ENCODE peak calls at places on chromosomes 3 and 15, in six cellular contexts. H is CD8-positive, alpha-beta T cell; O is astrocyte of the spinal cord; W is A549; E is cardiac fibroblast; A is SK-N-SH. Q is an unnamed sample.

GRCh38 chr3:51031666-51032065 is 353.4 kb upstream of the MANF start:
- DNase-seq in O (no peak), E (no peak), W (no peak), A (no peak), H (no peak), Q (no peak)

GRCh38 chr3:79817224-79817623 is 49.4 kb upstream of the ROBO1 start:
- DNase-seq in W (no peak), E (no peak), H (no peak), A (no peak), O (no peak), Q (no peak)

GRCh38 chr3:169244119-169244864 is 419.2 kb downstream of the MECOM start:
- DNase-seq in H (no peak), A (peak), O (no peak), W (no peak), E (no peak), Q (no peak)

GRCh38 chr3:59979542-59979941 is 929.7 kb upstream of the CFAP20DC start:
- DNase-seq in O (no peak), E (no peak), H (no peak), A (no peak), W (no peak), Q (no peak)

GRCh38 chr15:77901921-77902750 is 175.4 kb downstream of the TBC1D2B start:
- DNase-seq in O (no peak), E (no peak), H (no peak), W (peak), A (peak), Q (no peak)

GRCh38 chr3:167350245-167350862 is 29.7 kb downstream of the ZBBX start:
- DNase-seq in E (peak), A (no peak), W (peak), O (peak), H (no peak), Q (peak)

GRCh38 chr3:67685499-67685898 is 31.1 kb upstream of the SUCLG2 start:
- DNase-seq in A (no peak), H (no peak), W (no peak), E (no peak), O (peak), Q (no peak)

GRCh38 chr15:36632196-36632595 is 52.8 kb downstream of the CDIN1 start:
- DNase-seq in A (no peak), O (peak), H (no peak), E (peak), W (peak), Q (peak)

GRCh38 chr15:40291088-40291574 is 8.3 kb upstream of the ANKRD63 start:
- DNase-seq in W (peak), A (peak), E (peak), O (peak), H (no peak), Q (peak)

GRCh38 chr3:49701388-49702077 is 12.2 kb downstream of the RNF123 start:
- DNase-seq in O (no peak), W (no peak), H (no peak), E (no peak), A (peak), Q (no peak)

GRCh38 chr3:132283440-132283839 is 33.8 kb upstream of the ACP3 start:
- DNase-seq in H (no peak), A (no peak), O (peak), W (no peak), E (peak), Q (peak)

GRCh38 chr3:138003069-138003468 is 6.9 kb upstream of the CLDN18 start:
- DNase-seq in A (no peak), H (no peak), E (no peak), O (no peak), W (no peak), Q (no peak)

GRCh38 chr3:127371338-127371737 is 83.5 kb upstream of the PRR20G start:
- DNase-seq in A (no peak), W (no peak), O (no peak), H (no peak), E (no peak), Q (no peak)

GRCh38 chr3:64445318-64446300 is 220.3 kb upstream of the PRICKLE2 start:
- DNase-seq in A (peak), E (no peak), H (no peak), W (peak), O (no peak), Q (no peak)

GRCh38 chr3:56365905-56366640 is 102.2 kb downstream of the ERC2 start:
- DNase-seq in A (no peak), O (no peak), H (no peak), E (no peak), W (no peak), Q (no peak)

GRCh38 chr3:133081016-133081415 is 42.8 kb downstream of the TMEM108 start:
- DNase-seq in A (no peak), H (no peak), E (no peak), W (no peak), O (no peak), Q (no peak)

GRCh38 chr3:22731901-22732300 is 471.2 kb upstream of the UBE2E2 start:
- DNase-seq in W (no peak), O (no peak), A (no peak), H (no peak), E (no peak), Q (no peak)
- TF ChIP-seq CTCF in W (no peak), O (no peak), A (no peak), H (no peak), E (no peak), Q (no peak)

DNA sequence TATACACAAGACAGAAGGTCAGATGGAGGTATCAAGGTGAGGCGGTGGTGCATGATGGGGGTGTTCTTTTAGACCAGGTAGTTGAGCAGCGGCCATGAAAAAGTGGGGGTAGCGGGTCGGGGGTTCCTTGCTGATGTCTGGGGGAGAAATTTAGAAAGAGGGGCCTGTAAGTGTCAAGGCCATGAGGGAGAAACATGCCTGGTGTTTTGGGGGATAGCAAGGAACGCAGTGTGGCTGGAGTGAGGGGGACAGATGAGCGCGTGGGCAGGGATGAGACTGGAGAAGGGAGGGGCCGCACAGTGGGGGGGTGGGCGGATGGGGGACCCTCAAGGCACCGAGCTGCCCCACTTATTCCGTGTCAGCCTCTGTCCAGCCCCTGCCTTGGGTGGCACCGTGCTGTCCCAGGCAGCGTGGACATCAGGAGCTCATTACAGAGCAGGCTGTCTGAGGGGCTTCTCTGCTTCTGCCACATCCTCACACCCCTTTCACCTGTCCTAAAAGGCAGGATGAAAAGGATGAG is 143.3 kb downstream of the SMAD6 start:
- DNase-seq in H (no peak), E (no peak), W (no peak), O (no peak), A (no peak), Q (no peak)
- H3K4me3 ChIP-seq in H (no peak), E (no peak), W (no peak), O (no peak), A (no peak), Q (no peak)

GRCh38 chr3:152835311-152836102 is 576 bp downstream of the P2RY1 start:
- DNase-seq in W (peak), H (no peak), E (peak), O (peak), A (peak), Q (peak)
- TF ChIP-seq CTCF in W (peak), H (no peak), E (peak), O (peak), A (no peak), Q (peak)

GRCh38 chr15:58546066-58546591 is 114.3 kb downstream of the LIPC start:
- DNase-seq in A (no peak), W (no peak), O (no peak), E (no peak), H (no peak), Q (peak)

GRCh38 chr15:58547628-58548307 is 116.0 kb downstream of the LIPC start:
- DNase-seq in O (no peak), H (no peak), W (no peak), E (no peak), A (no peak), Q (no peak)

GRCh38 chr15:58543664-58544335 is 112.0 kb downstream of the LIPC start:
- DNase-seq in W (no peak), A (no peak), E (no peak), H (no peak), O (no peak), Q (no peak)

GRCh38 chr15:58546635-58547627 is 115.1 kb downstream of the LIPC start:
- DNase-seq in H (no peak), W (peak), A (peak), O (peak), E (peak), Q (peak)

DNA sequence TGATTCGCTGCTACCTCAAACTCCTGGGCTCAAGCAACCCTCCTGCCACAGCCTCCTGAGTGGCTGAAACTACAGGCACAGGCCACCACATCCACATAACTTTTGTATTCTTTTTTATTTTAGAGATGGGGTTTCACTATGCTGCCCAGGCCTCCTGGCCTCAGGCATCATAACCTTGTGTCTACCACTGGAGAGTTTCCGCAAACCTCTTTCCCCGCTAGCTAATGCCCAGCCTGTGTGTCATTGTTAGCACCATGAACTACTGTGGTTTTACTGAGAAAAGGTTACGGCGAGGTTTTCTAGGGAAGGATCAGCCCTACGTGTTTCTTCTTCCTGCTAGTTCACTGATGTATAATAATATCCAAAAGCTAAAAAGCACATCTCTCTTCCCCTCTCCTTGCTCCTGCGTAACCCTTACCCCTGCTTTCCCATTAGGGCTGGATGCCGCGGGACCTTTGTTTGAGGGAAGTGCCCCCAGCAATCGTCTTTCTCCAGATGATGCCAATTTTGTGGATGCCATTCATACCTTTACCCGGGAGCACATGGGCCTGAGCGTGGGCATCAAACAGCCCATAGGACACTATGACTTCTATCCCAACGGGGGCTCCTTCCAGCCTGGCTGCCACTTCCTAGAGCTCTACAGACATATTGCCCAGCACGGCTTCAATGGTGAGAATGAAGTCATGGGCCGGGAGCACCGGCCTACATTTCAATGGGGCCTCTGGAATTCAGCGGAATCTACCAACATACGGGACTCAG is 113.7 kb downstream of the LIPC start:
- DNase-seq in H (no peak), A (no peak), W (no peak), O (peak), E (peak), Q (no peak)
- H3K4me3 ChIP-seq in H (no peak), A (no peak), W (no peak), O (no peak), E (no peak), Q (no peak)

DNA sequence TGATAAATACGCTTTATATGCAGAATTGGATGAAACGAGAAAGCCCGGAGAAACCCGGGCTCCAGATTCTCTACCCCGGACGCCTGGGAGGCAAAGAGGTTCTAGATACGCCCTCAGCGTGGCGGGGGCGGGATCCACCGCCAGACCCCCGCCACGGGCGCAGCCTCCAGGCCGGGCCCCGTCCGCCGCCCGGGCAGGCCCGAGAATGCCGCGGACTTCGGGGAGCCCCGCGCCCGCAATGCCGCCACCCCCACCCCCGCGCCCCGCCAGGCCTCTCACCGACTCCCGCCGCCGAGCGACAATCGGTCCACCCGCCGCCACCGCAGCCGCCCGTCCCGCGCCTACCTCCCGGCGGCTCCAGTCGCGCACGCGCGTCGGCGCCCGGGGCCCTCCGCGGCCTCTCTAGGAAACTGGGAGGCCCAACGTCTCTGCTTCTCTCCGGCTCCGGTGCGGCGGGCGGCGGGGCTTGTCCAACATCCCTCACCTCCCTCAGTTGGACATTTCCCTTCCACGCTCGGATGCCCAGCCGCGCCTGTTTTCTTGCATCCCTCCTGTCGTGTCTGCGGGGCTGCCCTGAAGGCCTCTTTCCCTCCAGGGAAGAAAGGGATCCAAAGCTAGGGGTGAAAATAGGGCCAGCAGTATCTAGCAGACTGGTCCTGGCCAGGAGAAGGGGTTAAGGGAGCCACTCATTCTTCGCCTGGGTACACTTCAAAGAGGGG is at the start of gene ZNF445:
- DNase-seq in H (peak), A (peak), E (peak), W (peak), O (peak), Q (peak)
- TF ChIP-seq CTCF in H (no peak), A (no peak), E (no peak), W (no peak), O (no peak), Q (no peak)

GRCh38 chr3:27488821-27489220 is 4.6 kb upstream of the SLC4A7 start:
- DNase-seq in O (no peak), W (no peak), H (no peak), A (no peak), E (no peak), Q (no peak)
- H3K4me3 ChIP-seq in O (no peak), W (no peak), H (no peak), A (no peak), E (no peak), Q (no peak)

DNA sequence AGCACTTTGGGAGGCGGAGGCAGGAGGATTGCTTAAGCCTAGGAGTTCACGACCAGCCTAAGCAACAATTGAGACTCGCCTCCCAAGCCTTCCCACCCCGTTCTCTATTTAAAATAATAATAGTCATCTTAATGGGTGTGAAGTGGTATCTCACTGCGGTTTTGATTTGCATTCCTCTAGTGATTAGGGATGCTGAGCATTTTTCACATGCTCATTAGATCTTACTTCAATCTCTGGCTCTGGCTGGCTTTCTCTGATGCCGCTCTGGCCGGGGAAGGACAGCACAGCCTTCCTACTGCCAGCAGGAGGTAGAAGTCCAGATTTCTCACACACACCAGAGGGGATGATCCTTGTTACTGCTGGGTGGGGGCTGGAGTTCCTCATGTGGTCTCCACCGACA is 7.4 kb upstream of the EIF4A2 start:
- DNase-seq in A (no peak), W (no peak), H (no peak), E (no peak), O (no peak), Q (no peak)
- TF ChIP-seq CTCF in A (no peak), W (no peak), H (no peak), E (no peak), O (no peak), Q (no peak)

GRCh38 chr3:196180346-196180745 is 30.9 kb downstream of the ZDHHC19 start:
- DNase-seq in A (no peak), E (no peak), W (no peak), H (no peak), O (no peak), Q (no peak)
- H3K4me3 ChIP-seq in A (no peak), E (no peak), W (no peak), H (peak), O (no peak), Q (no peak)

GRCh38 chr3:72549819-72550581 is 298.2 kb downstream of the SHQ1 start:
- DNase-seq in W (no peak), E (no peak), A (peak), H (no peak), O (no peak), Q (no peak)

GRCh38 chr3:72548992-72549391 is 299.3 kb downstream of the SHQ1 start:
- DNase-seq in A (no peak), E (no peak), O (no peak), H (no peak), W (no peak), Q (no peak)

GRCh38 chr3:72550582-72551262 is 297.5 kb downstream of the SHQ1 start:
- DNase-seq in A (no peak), H (no peak), E (no peak), W (no peak), O (no peak), Q (no peak)

DNA sequence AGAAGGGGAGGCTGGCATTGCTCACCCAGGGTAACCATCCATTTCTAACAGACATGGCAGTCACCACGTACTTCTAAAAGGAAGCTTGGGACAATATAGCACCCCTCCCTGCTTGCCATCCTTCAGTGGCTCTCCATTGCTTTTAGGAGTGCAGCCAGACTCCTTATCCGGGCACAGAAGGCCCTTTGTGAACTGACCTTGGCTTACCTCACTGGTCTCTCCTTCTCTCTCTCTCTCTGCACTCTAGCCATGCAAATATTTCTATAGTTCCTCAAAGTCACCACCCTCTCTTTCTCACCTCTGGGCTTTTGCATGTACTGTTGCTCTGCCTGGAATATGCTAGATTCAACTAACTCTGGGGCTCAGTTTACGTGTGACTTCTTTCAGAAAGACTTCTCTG is 301.1 kb downstream of the SHQ1 start:
- DNase-seq in A (no peak), W (no peak), O (no peak), H (no peak), E (no peak), Q (no peak)
- TF ChIP-seq CTCF in A (no peak), W (no peak), O (no peak), H (no peak), E (no peak), Q (no peak)

GRCh38 chr15:39193611-39194010 is 387.3 kb upstream of the THBS1 start:
- DNase-seq in A (no peak), E (no peak), W (peak), O (no peak), H (no peak), Q (no peak)
- H3K4me3 ChIP-seq in A (no peak), E (no peak), W (no peak), O (no peak), H (no peak), Q (no peak)

Q was measured in fibroblast of mammary gland.